ENCODE peak calls at places on chromosomes 16 and 17, in eight cellular contexts. M is esophagus squamous epithelium; P is K562; B is A549; K is CD8-positive, alpha-beta memory T cell; T is fibroblast of lung; N is SJSA1; R is SK-N-SH. A is an unnamed sample.

GRCh38 chr16:31038993-31039392 is 5.6 kb downstream of the STX4 start:
- DNase-seq in M (no peak), P (no peak), B (no peak), K (no peak), T (no peak), N (no peak), R (no peak), A (no peak)

GRCh38 chr16:48500981-48501380 is 109.0 kb downstream of the N4BP1 start:
- DNase-seq in M (no peak), P (no peak), B (no peak), K (no peak), T (no peak), N (no peak), R (no peak), A (no peak)

GRCh38 chr16:71870818-71871217 is 13.2 kb downstream of the ZNF821 start:
- DNase-seq in M (no peak), P (no peak), B (no peak), K (no peak), T (no peak), N (no peak), R (no peak), A (no peak)

GRCh38 chr17:13024526-13025263 is 6.9 kb upstream of the ELAC2 start:
- DNase-seq in M (no peak), P (peak), B (peak), K (peak), T (peak), N (peak), R (peak), A (peak)

GRCh38 chr17:32009262-32009542 is 2.0 kb downstream of the LRRC37B start:
- DNase-seq in M (no peak), P (no peak), B (no peak), K (no peak), T (no peak), N (no peak), R (no peak), A (no peak)

GRCh38 chr17:48555183-48555615 is 10.3 kb upstream of the HOXB2 start:
- DNase-seq in M (no peak), P (peak), B (peak), K (no peak), T (peak), N (no peak), R (no peak), A (no peak)

GRCh38 chr17:35167046-35167445 is 19.4 kb downstream of the UNC45B start:
- DNase-seq in M (no peak), P (no peak), B (no peak), K (no peak), T (no peak), N (no peak), R (no peak), A (no peak)

GRCh38 chr16:88726981-88727380 is 20.7 kb downstream of the CTU2 start:
- DNase-seq in M (no peak), P (no peak), B (no peak), K (no peak), T (no peak), N (no peak), R (no peak), A (no peak)

GRCh38 chr17:72176516-72176851 is 55.7 kb downstream of the SOX9 start:
- DNase-seq in M (no peak), P (no peak), B (no peak), K (no peak), T (no peak), N (no peak), R (no peak), A (no peak)

GRCh38 chr17:68868708-68869107 is 86.5 kb downstream of the ABCA8 start:
- DNase-seq in M (no peak), P (no peak), B (no peak), K (no peak), T (peak), N (no peak), R (no peak), A (no peak)

GRCh38 chr17:17535957-17536356 is 39.8 kb upstream of the RASD1 start:
- DNase-seq in M (no peak), P (no peak), B (peak), K (no peak), T (peak), N (no peak), R (peak), A (no peak)

GRCh38 chr16:50674831-50675230 is 6.3 kb downstream of the SNX20 start:
- DNase-seq in M (no peak), P (no peak), B (no peak), K (no peak), T (no peak), N (no peak), R (no peak), A (no peak)

GRCh38 chr17:76071497-76072148 is 694 bp downstream of the SRP68 start:
- DNase-seq in M (no peak), P (peak), B (no peak), K (no peak), T (no peak), N (peak), R (no peak), A (peak)

GRCh38 chr16:80123189-80123588 is 417.6 kb upstream of the DYNLRB2 start:
- DNase-seq in M (no peak), P (no peak), B (no peak), K (no peak), T (peak), N (no peak), R (no peak), A (no peak)

GRCh38 chr16:57890752-57891111 is 80.2 kb downstream of the CNGB1 start:
- DNase-seq in M (no peak), P (no peak), B (no peak), K (no peak), T (peak), N (no peak), R (no peak), A (no peak)

GRCh38 chr17:5950871-5951270 is 119.3 kb upstream of the WSCD1 start:
- DNase-seq in M (no peak), P (no peak), B (no peak), K (no peak), T (no peak), N (no peak), R (no peak), A (no peak)

GRCh38 chr16:83418565-83418964 is 389.2 kb upstream of the HSBP1 start:
- DNase-seq in M (no peak), P (no peak), B (no peak), K (no peak), T (no peak), N (no peak), R (no peak), A (no peak)

GRCh38 chr16:79391395-79391794 is 209.1 kb downstream of the MAF start:
- DNase-seq in M (no peak), P (no peak), B (no peak), K (no peak), T (no peak), N (no peak), R (no peak), A (no peak)

GRCh38 chr17:76265624-76266243 is 586 bp downstream of the UBALD2 start:
- DNase-seq in M (no peak), P (peak), B (no peak), K (peak), T (peak), N (no peak), R (peak), A (peak)

GRCh38 chr17:32519769-32520701 is 33.2 kb downstream of the CDK5R1 start:
- DNase-seq in M (no peak), P (no peak), B (no peak), K (peak), T (peak), N (no peak), R (peak), A (no peak)

GRCh38 chr16:15857779-15858560 is 1.1 kb upstream of the MYH11 start:
- DNase-seq in M (no peak), P (no peak), B (peak), K (no peak), T (peak), N (peak), R (peak), A (no peak)

GRCh38 chr16:53529529-53529928 is 26.5 kb upstream of the AKTIP start:
- DNase-seq in M (no peak), P (no peak), B (no peak), K (no peak), T (no peak), N (no peak), R (no peak), A (no peak)

GRCh38 chr17:44652727-44653126 is 3.5 kb upstream of the MEIOC start:
- DNase-seq in M (no peak), P (no peak), B (no peak), K (no peak), T (no peak), N (no peak), R (no peak), A (no peak)

GRCh38 chr16:10866196-10866976 is 10.6 kb upstream of the CIITA start:
- DNase-seq in M (no peak), P (no peak), B (no peak), K (no peak), T (peak), N (no peak), R (no peak), A (peak)

GRCh38 chr16:89687092-89687940 is 827 bp downstream of the CDK10 start:
- DNase-seq in M (no peak), P (peak), B (peak), K (no peak), T (peak), N (no peak), R (no peak), A (peak)

GRCh38 chr17:17098426-17099035 is 56.3 kb downstream of the MPRIP start:
- DNase-seq in M (no peak), P (no peak), B (no peak), K (no peak), T (peak), N (no peak), R (no peak), A (no peak)

GRCh38 chr17:49197346-49197998 is 12.9 kb downstream of the GNGT2 start:
- DNase-seq in M (no peak), P (peak), B (no peak), K (no peak), T (no peak), N (no peak), R (no peak), A (no peak)

GRCh38 chr16:4500283-4500682 is 24.1 kb downstream of the HMOX2 start:
- DNase-seq in M (no peak), P (no peak), B (peak), K (no peak), T (peak), N (peak), R (no peak), A (no peak)

GRCh38 chr17:73645050-73645871 is 1.0 kb upstream of the SDK2 start:
- DNase-seq in M (no peak), P (no peak), B (peak), K (no peak), T (peak), N (no peak), R (peak), A (no peak)

GRCh38 chr16:81841709-81842108 is 62.6 kb downstream of the PLCG2 start:
- DNase-seq in M (no peak), P (no peak), B (no peak), K (peak), T (no peak), N (no peak), R (no peak), A (peak)

GRCh38 chr16:74727903-74728302 is 27.2 kb upstream of the MLKL start:
- DNase-seq in M (no peak), P (no peak), B (no peak), K (no peak), T (no peak), N (no peak), R (no peak), A (no peak)

GRCh38 chr16:73043828-73044493 is 4.0 kb downstream of the ZFHX3 start:
- DNase-seq in M (no peak), P (no peak), B (no peak), K (no peak), T (peak), N (no peak), R (no peak), A (no peak)

GRCh38 chr17:35679007-35679682 is 52.3 kb upstream of the RASL10B start:
- DNase-seq in M (no peak), P (no peak), B (no peak), K (no peak), T (peak), N (no peak), R (no peak), A (no peak)

GRCh38 chr17:81392909-81393654 is 2.2 kb upstream of the BAHCC1 start:
- DNase-seq in M (no peak), P (peak), B (peak), K (no peak), T (peak), N (no peak), R (peak), A (no peak)
- H3K4me3 ChIP-seq in M (peak), P (peak), B (peak), K (no peak), T (peak), N (peak), R (peak), A (no peak)

GRCh38 chr16:69523571-69523970 is 42.2 kb upstream of the NFAT5 start:
- DNase-seq in M (no peak), P (no peak), B (no peak), K (no peak), T (no peak), N (no peak), R (no peak), A (no peak)

GRCh38 chr16:69520413-69520799 is 45.4 kb upstream of the NFAT5 start:
- DNase-seq in M (no peak), P (no peak), B (no peak), K (no peak), T (no peak), N (no peak), R (no peak), A (no peak)

GRCh38 chr16:69522732-69523404 is 42.9 kb upstream of the NFAT5 start:
- DNase-seq in M (no peak), P (peak), B (peak), K (no peak), T (no peak), N (no peak), R (peak), A (peak)

GRCh38 chr16:69522041-69522578 is 43.7 kb upstream of the NFAT5 start:
- DNase-seq in M (no peak), P (no peak), B (no peak), K (no peak), T (peak), N (no peak), R (no peak), A (no peak)

GRCh38 chr16:69520800-69521602 is 44.8 kb upstream of the NFAT5 start:
- DNase-seq in M (no peak), P (peak), B (no peak), K (no peak), T (no peak), N (no peak), R (no peak), A (peak)
- H3K27ac ChIP-seq in M (no peak), P (no peak), B (peak), K (no peak), T (no peak), N (no peak), R (no peak), A (no peak)

GRCh38 chr16:20349615-20350014 is 2.9 kb downstream of the UMOD start:
- DNase-seq in M (no peak), P (peak), B (no peak), K (no peak), T (no peak), N (no peak), R (no peak), A (no peak)

GRCh38 chr16:20344630-20345029 is 7.9 kb downstream of the UMOD start:
- DNase-seq in M (no peak), P (no peak), B (no peak), K (no peak), T (no peak), N (no peak), R (no peak), A (no peak)

GRCh38 chr16:20347666-20348364 is 4.7 kb downstream of the UMOD start:
- DNase-seq in M (no peak), P (peak), B (no peak), K (no peak), T (no peak), N (no peak), R (no peak), A (no peak)

GRCh38 chr16:20352615-20353014 is at the start of gene UMOD:
- DNase-seq in M (no peak), P (no peak), B (no peak), K (no peak), T (no peak), N (no peak), R (no peak), A (no peak)

DNA sequence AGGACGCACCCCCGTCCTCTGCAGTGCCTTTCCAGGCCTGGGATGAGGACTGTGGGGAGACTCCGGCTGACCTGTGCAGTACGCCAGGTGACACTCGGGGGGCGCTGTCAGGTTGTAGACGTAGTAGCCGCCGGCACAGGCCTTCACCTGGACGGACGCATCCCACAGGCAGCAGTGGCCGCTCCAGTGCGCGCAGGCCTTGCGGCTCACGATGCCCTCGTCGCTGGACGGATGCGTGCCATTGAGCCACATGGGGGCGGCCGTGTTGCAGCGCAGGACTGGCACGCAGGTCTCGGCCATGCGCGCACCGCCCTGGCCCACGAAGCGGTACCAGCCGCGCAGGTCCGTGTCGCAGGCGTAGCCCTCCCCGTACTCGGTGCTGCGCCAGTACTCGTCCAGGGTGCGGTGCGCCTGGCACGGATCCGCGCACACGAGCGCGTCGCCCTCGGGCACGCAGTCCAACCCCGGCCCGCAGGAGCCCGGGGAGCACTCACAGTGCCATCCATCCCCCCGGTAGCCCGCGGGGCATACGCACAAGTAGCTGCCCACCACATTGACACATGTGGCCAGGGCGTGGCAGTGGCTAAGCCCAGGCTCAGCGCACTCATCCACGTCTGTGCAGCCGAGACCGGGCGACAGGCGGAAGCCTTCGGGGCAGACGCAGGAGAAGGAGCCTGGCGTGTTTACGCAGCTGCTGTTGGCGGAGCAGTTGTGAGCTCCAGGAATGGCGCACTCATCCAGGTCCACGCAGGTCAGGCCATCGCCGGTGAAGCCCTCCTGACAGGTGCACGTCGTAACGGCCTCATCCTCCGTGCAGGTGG is 3.9 kb downstream of the UMOD start:
- DNase-seq in M (no peak), P (peak), B (no peak), K (no peak), T (no peak), N (no peak), R (peak), A (no peak)
- H3K4me3 ChIP-seq in M (no peak), P (no peak), B (no peak), K (no peak), T (no peak), N (no peak), R (no peak), A (no peak)

GRCh38 chr17:1865252-1866037 is 35.6 kb downstream of the RPA1 start:
- DNase-seq in M (no peak), P (peak), B (peak), K (peak), T (peak), N (no peak), R (peak), A (peak)

GRCh38 chr17:1861391-1862010 is 31.7 kb downstream of the RPA1 start:
- DNase-seq in M (no peak), P (no peak), B (no peak), K (no peak), T (no peak), N (no peak), R (no peak), A (no peak)

GRCh38 chr17:1860978-1861377 is 31.2 kb downstream of the RPA1 start:
- DNase-seq in M (no peak), P (no peak), B (no peak), K (no peak), T (no peak), N (no peak), R (no peak), A (no peak)
- H3K27ac ChIP-seq in M (no peak), P (no peak), B (no peak), K (no peak), T (no peak), N (no peak), R (no peak), A (no peak)

DNA sequence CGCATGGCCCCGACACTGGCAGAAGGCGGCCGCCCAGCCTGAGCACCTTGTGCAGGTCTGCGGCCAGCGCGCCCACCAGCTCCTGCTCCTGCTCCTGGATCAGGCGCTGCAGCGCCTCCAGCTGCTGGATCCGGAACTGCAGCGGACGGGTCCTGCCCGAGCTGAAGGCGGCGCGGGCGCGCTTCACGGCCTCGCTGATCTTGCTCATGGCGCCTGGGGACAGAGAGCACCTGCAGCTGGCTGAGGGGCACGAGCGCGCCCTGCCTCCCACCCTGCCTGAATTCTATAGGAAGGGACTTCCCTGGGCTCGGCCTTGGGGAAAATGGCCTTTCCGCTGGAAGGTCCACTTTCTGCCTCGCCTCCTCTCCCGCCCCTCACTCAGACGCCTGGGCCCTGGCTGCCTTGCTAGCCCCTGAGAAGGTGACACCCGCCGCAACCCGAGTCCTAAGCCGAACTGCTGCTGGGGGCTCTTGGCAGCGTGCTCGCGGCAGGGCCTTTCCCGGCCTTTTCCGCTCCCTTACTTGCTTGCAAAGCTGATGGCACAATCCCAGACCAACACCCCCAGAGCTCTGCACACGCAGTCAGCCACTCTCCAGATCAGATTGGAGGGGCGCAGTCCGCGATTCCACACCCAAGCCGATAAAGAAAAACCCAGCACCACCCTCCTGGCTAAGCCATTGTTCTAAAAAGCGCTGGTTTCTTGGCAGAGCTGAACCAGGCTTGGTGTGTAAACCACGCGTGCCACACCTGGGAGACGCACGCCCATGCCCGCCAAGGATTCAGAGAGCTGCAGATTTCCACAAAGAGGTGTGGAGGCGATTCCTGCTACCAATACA is 3.0 kb downstream of the ALDH3A1 start:
- DNase-seq in M (peak), P (peak), B (peak), K (peak), T (peak), N (peak), R (peak), A (peak)
- H3K4me3 ChIP-seq in M (peak), P (no peak), B (peak), K (no peak), T (no peak), N (no peak), R (peak), A (no peak)

DNA sequence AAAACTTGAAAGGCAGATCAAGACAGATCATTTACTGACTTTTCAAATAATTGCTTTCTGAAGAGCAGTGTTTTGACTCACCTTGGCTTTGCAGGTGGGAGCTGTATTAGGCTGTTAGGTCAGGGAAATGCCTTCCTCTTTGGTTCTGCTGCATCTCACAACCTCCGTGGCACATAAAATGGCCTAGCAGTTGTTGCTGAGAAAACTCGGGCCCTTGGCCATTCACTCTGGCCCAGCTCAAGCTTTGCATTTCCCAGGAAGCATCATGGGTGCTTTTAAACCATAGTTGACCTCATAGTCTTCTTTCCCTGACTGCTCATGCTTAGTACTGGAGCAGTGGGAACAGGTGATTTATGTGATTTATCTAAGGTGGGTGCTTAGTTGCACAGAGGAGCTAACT is 83.5 kb downstream of the KSR1 start:
- DNase-seq in M (no peak), P (no peak), B (no peak), K (no peak), T (no peak), N (no peak), R (no peak), A (no peak)
- H3K27ac ChIP-seq in M (no peak), P (no peak), B (peak), K (no peak), T (no peak), N (no peak), R (no peak), A (no peak)